ENCODE peak calls at places on chromosome 1, in nine cellular contexts. O is activated CD4-positive, alpha-beta T cell treated with anti-CD3 and anti-CD28 coated beads, Interleukin-2, amount 10 ng/mL, durations not matched to agents 7 days and 5 days; A is fibroblast of the aortic adventitia; H is left ventricle myocardium inferior; S is cerebellum; U is activated naive CD4-positive, alpha-beta T cell treated with anti-CD3 and anti-CD28 coated beads, Interleukin-2, amount 10 ng/mL, durations not matched to agents 7 days and 5 days; B is AG08395; V is retina; X is cardiac muscle cell. Y is an unnamed sample.

GRCh38 chr1:6239950-6240768 is 3.8 kb upstream of the HES3 start:
- DNase-seq in O (no peak), A (peak), H (no peak), S (no peak), U (no peak), B (peak), V (peak), X (no peak), Y (peak)

GRCh38 chr1:26838474-26839338 is 12.2 kb downstream of the ZDHHC18 start:
- DNase-seq in O (no peak), A (no peak), H (no peak), S (no peak), U (no peak), B (no peak), V (no peak), X (no peak), Y (peak)

GRCh38 chr1:35499652-35500176 is 57.5 kb downstream of the KIAA0319L start:
- DNase-seq in O (peak), A (no peak), H (no peak), S (peak), U (peak), B (no peak), V (peak), X (peak), Y (no peak)

GRCh38 chr1:184801503-184801902 is 46.8 kb upstream of the EDEM3 start:
- DNase-seq in O (no peak), A (peak), H (no peak), S (no peak), U (no peak), B (peak), V (no peak), X (no peak), Y (no peak)

GRCh38 chr1:239896569-239896968 is 195.1 kb upstream of the FMN2 start:
- DNase-seq in O (no peak), A (no peak), H (no peak), S (no peak), U (no peak), B (no peak), V (no peak), X (no peak), Y (no peak)

GRCh38 chr1:27555700-27556424 is 48.1 kb downstream of the AHDC1 start:
- DNase-seq in O (peak), A (peak), H (peak), S (no peak), U (peak), B (no peak), V (no peak), X (no peak), Y (no peak)

GRCh38 chr1:166197141-166197540 is 30.3 kb upstream of the FAM78B start:
- DNase-seq in O (no peak), A (peak), H (no peak), S (no peak), U (no peak), B (no peak), V (no peak), X (no peak), Y (no peak)

GRCh38 chr1:5227114-5227513 is 572.7 kb downstream of the AJAP1 start:
- DNase-seq in O (no peak), A (no peak), H (no peak), S (no peak), U (no peak), B (no peak), V (no peak), X (no peak), Y (no peak)

GRCh38 chr1:226960944-226961765 is 21.1 kb downstream of the COQ8A start:
- DNase-seq in O (no peak), A (no peak), H (no peak), S (no peak), U (peak), B (no peak), V (no peak), X (no peak), Y (no peak)

GRCh38 chr1:53448241-53448841 is 10.9 kb upstream of the DMRTB1 start:
- DNase-seq in O (no peak), A (no peak), H (no peak), S (no peak), U (no peak), B (no peak), V (no peak), X (no peak), Y (no peak)

GRCh38 chr1:225158291-225158690 is 228.8 kb downstream of the DNAH14 start:
- DNase-seq in O (no peak), A (no peak), H (no peak), S (no peak), U (no peak), B (no peak), V (no peak), X (no peak), Y (no peak)

GRCh38 chr1:24972257-24973242 is 42.5 kb upstream of the RUNX3 start:
- DNase-seq in O (no peak), A (no peak), H (no peak), S (no peak), U (no peak), B (no peak), V (no peak), X (no peak), Y (no peak)

Y was measured in islet precursor cell.